ENCODE peak calls at places on chromosomes 13 and 19, in five cellular contexts. One of them, this sample, is unnamed.

GRCh38 chr19:28396259-28396940 is 816.6 kb downstream of the UQCRFS1 start:
- DNase-seq in fibroblast of lung: no peak
- DNase-seq in uterus: no peak
- DNase-seq in fibroblast of mammary gland: no peak
- DNase-seq in GM23338: peak
- DNase-seq in this sample: no peak

GRCh38 chr19:33763661-33764343 is 32.9 kb upstream of the KCTD15 start:
- DNase-seq in uterus: no peak
- DNase-seq in fibroblast of lung: no peak
- DNase-seq in fibroblast of mammary gland: no peak
- DNase-seq in GM23338: peak
- DNase-seq in this sample: peak

GRCh38 chr13:43411211-43411610 is 375.6 kb downstream of the ENOX1 start:
- DNase-seq in uterus: no peak
- DNase-seq in fibroblast of lung: no peak
- DNase-seq in GM23338: no peak
- DNase-seq in fibroblast of mammary gland: no peak
- DNase-seq in this sample: no peak

GRCh38 chr19:36009220-36009619 is 607 bp upstream of the SYNE4 start:
- DNase-seq in fibroblast of mammary gland: peak
- DNase-seq in fibroblast of lung: peak
- DNase-seq in uterus: peak
- DNase-seq in GM23338: peak
- DNase-seq in this sample: peak

GRCh38 chr13:71320452-71320851 is 546.6 kb downstream of the DACH1 start:
- DNase-seq in uterus: no peak
- DNase-seq in GM23338: peak
- DNase-seq in fibroblast of lung: peak
- DNase-seq in fibroblast of mammary gland: peak
- DNase-seq in this sample: no peak

GRCh38 chr19:1608414-1609391 is 3.4 kb upstream of the UQCR11 start:
- DNase-seq in GM23338: peak
- DNase-seq in fibroblast of lung: no peak
- DNase-seq in uterus: no peak
- DNase-seq in fibroblast of mammary gland: peak
- DNase-seq in this sample: peak

GRCh38 chr19:58330458-58330857 is 3.7 kb downstream of the ZSCAN22 start:
- DNase-seq in uterus: no peak
- DNase-seq in fibroblast of lung: peak
- DNase-seq in GM23338: peak
- DNase-seq in fibroblast of mammary gland: peak
- DNase-seq in this sample: peak

GRCh38 chr13:68323106-68323505 is 1093.0 kb upstream of the PCDH9 start:
- DNase-seq in fibroblast of mammary gland: no peak
- DNase-seq in fibroblast of lung: no peak
- DNase-seq in uterus: no peak
- DNase-seq in GM23338: no peak
- DNase-seq in this sample: no peak

GRCh38 chr19:14475251-14476073 is at the start of gene PTGER1:
- DNase-seq in GM23338: peak
- DNase-seq in uterus: no peak
- DNase-seq in fibroblast of mammary gland: peak
- DNase-seq in fibroblast of lung: peak
- DNase-seq in this sample: no peak

GRCh38 chr13:113785051-113786010 is 26.3 kb downstream of the TMEM255B start:
- DNase-seq in GM23338: no peak
- DNase-seq in fibroblast of mammary gland: peak
- DNase-seq in uterus: no peak
- DNase-seq in fibroblast of lung: peak
- DNase-seq in this sample: peak

GRCh38 chr13:74346960-74347359 is 212.8 kb upstream of the KLF12 start:
- DNase-seq in GM23338: peak
- DNase-seq in uterus: no peak
- DNase-seq in fibroblast of lung: no peak
- DNase-seq in fibroblast of mammary gland: no peak
- DNase-seq in this sample: no peak

GRCh38 chr13:78409172-78409571 is 194.2 kb downstream of the POU4F1 start:
- DNase-seq in fibroblast of mammary gland: no peak
- DNase-seq in GM23338: peak
- DNase-seq in fibroblast of lung: no peak
- DNase-seq in uterus: no peak
- DNase-seq in this sample: no peak

GRCh38 chr13:79659161-79659560 is 178.2 kb downstream of the NDFIP2 start:
- DNase-seq in uterus: no peak
- DNase-seq in fibroblast of mammary gland: peak
- DNase-seq in fibroblast of lung: peak
- DNase-seq in GM23338: peak
- DNase-seq in this sample: peak

GRCh38 chr13:46307554-46307953 is 79.5 kb downstream of the RUBCNL start:
- DNase-seq in fibroblast of mammary gland: peak
- DNase-seq in fibroblast of lung: no peak
- DNase-seq in GM23338: no peak
- DNase-seq in uterus: no peak
- DNase-seq in this sample: peak

GRCh38 chr13:29520671-29521070 is 74.8 kb downstream of the SLC7A1 start:
- DNase-seq in GM23338: no peak
- DNase-seq in fibroblast of mammary gland: peak
- DNase-seq in fibroblast of lung: peak
- DNase-seq in uterus: no peak
- DNase-seq in this sample: peak

GRCh38 chr19:33797821-33798633 is 1.4 kb downstream of the KCTD15 start:
- DNase-seq in fibroblast of mammary gland: no peak
- DNase-seq in GM23338: peak
- DNase-seq in fibroblast of lung: peak
- DNase-seq in uterus: peak
- DNase-seq in this sample: no peak

GRCh38 chr19:44640518-44640917 is 3.2 kb upstream of the PVR start:
- DNase-seq in fibroblast of lung: peak
- DNase-seq in uterus: no peak
- DNase-seq in fibroblast of mammary gland: peak
- DNase-seq in GM23338: no peak
- DNase-seq in this sample: peak

GRCh38 chr19:29845576-29846176 is 33.9 kb downstream of the CCNE1 start:
- DNase-seq in uterus: peak
- DNase-seq in fibroblast of mammary gland: peak
- DNase-seq in GM23338: peak
- DNase-seq in fibroblast of lung: no peak
- DNase-seq in this sample: peak

GRCh38 chr19:12453495-12453894 is 12.7 kb upstream of the ZNF443 start:
- DNase-seq in uterus: no peak
- DNase-seq in fibroblast of mammary gland: no peak
- DNase-seq in fibroblast of lung: no peak
- DNase-seq in GM23338: peak
- DNase-seq in this sample: no peak

GRCh38 chr19:8196271-8196908 is 12.8 kb upstream of the CERS4 start:
- DNase-seq in fibroblast of mammary gland: no peak
- DNase-seq in uterus: no peak
- DNase-seq in fibroblast of lung: no peak
- DNase-seq in GM23338: no peak
- DNase-seq in this sample: no peak

GRCh38 chr19:50565984-50566903 is 2.0 kb downstream of the LRRC4B start:
- DNase-seq in fibroblast of mammary gland: no peak
- DNase-seq in GM23338: peak
- DNase-seq in uterus: no peak
- DNase-seq in fibroblast of lung: no peak
- DNase-seq in this sample: no peak

GRCh38 chr19:42392165-42392564 is 2.1 kb upstream of the CNFN start:
- DNase-seq in GM23338: no peak
- DNase-seq in fibroblast of mammary gland: no peak
- DNase-seq in fibroblast of lung: no peak
- DNase-seq in uterus: no peak
- DNase-seq in this sample: no peak

GRCh38 chr19:42397315-42398166 is 7.4 kb upstream of the CNFN start:
- DNase-seq in fibroblast of lung: no peak
- DNase-seq in uterus: no peak
- DNase-seq in GM23338: no peak
- DNase-seq in fibroblast of mammary gland: peak
- DNase-seq in this sample: no peak

GRCh38 chr19:42394751-42395150 is 4.7 kb upstream of the CNFN start:
- DNase-seq in fibroblast of lung: no peak
- DNase-seq in fibroblast of mammary gland: no peak
- DNase-seq in uterus: no peak
- DNase-seq in GM23338: no peak
- DNase-seq in this sample: no peak

GRCh38 chr19:42396542-42397314 is 6.6 kb upstream of the CNFN start:
- DNase-seq in GM23338: peak
- DNase-seq in fibroblast of lung: peak
- DNase-seq in fibroblast of mammary gland: peak
- DNase-seq in uterus: peak
- DNase-seq in this sample: peak

DNA sequence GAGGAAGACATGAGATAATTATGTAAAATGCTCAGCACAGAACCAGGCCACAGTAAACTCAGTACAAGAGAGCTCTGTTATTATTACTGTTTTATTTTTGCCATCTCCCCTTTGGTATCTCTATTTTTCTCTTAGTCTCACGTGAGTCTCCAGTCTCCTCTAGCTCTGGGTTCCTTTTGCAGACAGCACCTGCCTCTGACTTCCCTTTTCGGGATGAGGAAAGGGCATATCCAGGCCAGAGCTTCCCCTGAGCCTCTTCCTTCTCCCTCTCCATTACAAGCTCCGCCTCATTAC is 6.1 kb upstream of the CNFN start:
- DNase-seq in GM23338: peak
- DNase-seq in fibroblast of lung: no peak
- DNase-seq in fibroblast of mammary gland: no peak
- DNase-seq in uterus: no peak
- DNase-seq in this sample: no peak
- H3K4me3 ChIP-seq in GM23338: peak
- H3K4me3 ChIP-seq in fibroblast of lung: no peak
- H3K4me3 ChIP-seq in fibroblast of mammary gland: peak
- H3K4me3 ChIP-seq in uterus: no peak
- H3K4me3 ChIP-seq in this sample: peak

GRCh38 chr19:43305642-43306041 is 36.3 kb upstream of the PSG9 start:
- DNase-seq in fibroblast of lung: no peak
- DNase-seq in GM23338: peak
- DNase-seq in fibroblast of mammary gland: no peak
- DNase-seq in uterus: no peak
- DNase-seq in this sample: no peak
- TF ChIP-seq CTCF in fibroblast of lung: no peak
- TF ChIP-seq CTCF in GM23338: no peak
- TF ChIP-seq CTCF in fibroblast of mammary gland: no peak
- TF ChIP-seq CTCF in uterus: no peak
- TF ChIP-seq CTCF in this sample: no peak

DNA sequence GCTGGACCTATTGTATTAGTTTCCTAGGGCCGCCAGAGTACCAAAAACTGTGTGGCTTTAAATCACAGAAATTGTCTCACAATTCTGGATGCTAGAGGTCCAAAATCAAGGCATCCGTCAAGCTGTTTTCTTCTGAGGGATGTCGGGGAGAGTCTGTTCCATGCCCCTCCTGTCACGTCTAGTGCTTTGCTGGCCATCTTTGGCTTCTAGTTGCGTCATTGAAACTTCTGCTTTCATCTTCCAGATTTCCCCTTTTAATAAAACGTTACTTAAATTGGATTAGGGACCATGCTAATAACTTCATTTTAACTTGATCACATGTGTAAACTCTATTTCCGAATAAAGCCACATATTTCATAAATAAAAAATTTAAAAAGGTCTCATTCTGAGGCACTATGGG is 47.5 kb downstream of the TRPM4 start:
- DNase-seq in fibroblast of mammary gland: no peak
- DNase-seq in GM23338: no peak
- DNase-seq in uterus: no peak
- DNase-seq in fibroblast of lung: no peak
- DNase-seq in this sample: no peak
- H3K4me3 ChIP-seq in fibroblast of mammary gland: no peak
- H3K4me3 ChIP-seq in GM23338: no peak
- H3K4me3 ChIP-seq in uterus: no peak
- H3K4me3 ChIP-seq in fibroblast of lung: no peak
- H3K4me3 ChIP-seq in this sample: no peak

GRCh38 chr19:3387645-3388589 is 21.5 kb downstream of the NFIC start:
- DNase-seq in GM23338: no peak
- DNase-seq in fibroblast of lung: peak
- DNase-seq in uterus: peak
- DNase-seq in fibroblast of mammary gland: peak
- DNase-seq in this sample: peak
- TF ChIP-seq CTCF in GM23338: no peak
- TF ChIP-seq CTCF in fibroblast of lung: no peak
- TF ChIP-seq CTCF in uterus: peak
- TF ChIP-seq CTCF in fibroblast of mammary gland: no peak
- TF ChIP-seq CTCF in this sample: no peak

GRCh38 chr19:4088975-4089374 is 22.3 kb upstream of the ZBTB7A start:
- DNase-seq in uterus: no peak
- DNase-seq in fibroblast of lung: no peak
- DNase-seq in fibroblast of mammary gland: no peak
- DNase-seq in GM23338: no peak
- DNase-seq in this sample: no peak
- H3K4me3 ChIP-seq in uterus: no peak
- H3K4me3 ChIP-seq in fibroblast of lung: no peak
- H3K4me3 ChIP-seq in fibroblast of mammary gland: no peak
- H3K4me3 ChIP-seq in GM23338: no peak
- H3K4me3 ChIP-seq in this sample: no peak

GRCh38 chr13:25756251-25756650 is 295.6 kb downstream of the SHISA2 start:
- DNase-seq in GM23338: no peak
- DNase-seq in uterus: no peak
- DNase-seq in fibroblast of mammary gland: no peak
- DNase-seq in fibroblast of lung: no peak
- DNase-seq in this sample: no peak

GRCh38 chr13:25761041-25761440 is 290.8 kb downstream of the SHISA2 start:
- DNase-seq in fibroblast of lung: no peak
- DNase-seq in GM23338: no peak
- DNase-seq in fibroblast of mammary gland: no peak
- DNase-seq in uterus: no peak
- DNase-seq in this sample: no peak

GRCh38 chr13:25753976-25754375 is 297.8 kb downstream of the SHISA2 start:
- DNase-seq in uterus: no peak
- DNase-seq in fibroblast of lung: peak
- DNase-seq in GM23338: no peak
- DNase-seq in fibroblast of mammary gland: no peak
- DNase-seq in this sample: no peak

GRCh38 chr13:25752957-25753540 is 298.8 kb downstream of the SHISA2 start:
- DNase-seq in GM23338: no peak
- DNase-seq in fibroblast of mammary gland: peak
- DNase-seq in fibroblast of lung: peak
- DNase-seq in uterus: peak
- DNase-seq in this sample: peak

DNA sequence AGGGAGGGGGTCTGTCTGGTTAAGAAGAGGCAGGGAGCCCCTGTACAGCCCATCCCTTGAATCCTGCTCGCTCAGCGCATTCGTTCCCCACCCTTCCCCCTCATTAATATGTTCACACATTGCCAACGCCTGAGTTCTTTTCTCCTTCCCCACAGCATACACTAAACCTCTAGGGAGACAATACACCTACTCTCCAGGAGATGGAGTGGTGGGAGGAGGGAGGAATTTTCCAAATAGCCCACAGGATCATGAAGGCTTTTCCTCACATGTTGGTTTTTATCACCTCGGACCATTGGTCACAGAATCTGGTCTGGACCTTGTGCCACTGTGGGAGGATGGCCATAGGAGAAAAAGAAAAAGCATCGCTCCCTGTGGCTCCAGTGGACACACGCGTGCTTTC is 294.9 kb downstream of the SHISA2 start:
- DNase-seq in fibroblast of mammary gland: no peak
- DNase-seq in GM23338: peak
- DNase-seq in fibroblast of lung: no peak
- DNase-seq in uterus: no peak
- DNase-seq in this sample: no peak
- TF ChIP-seq CTCF in fibroblast of mammary gland: no peak
- TF ChIP-seq CTCF in GM23338: peak
- TF ChIP-seq CTCF in fibroblast of lung: no peak
- TF ChIP-seq CTCF in uterus: no peak
- TF ChIP-seq CTCF in this sample: no peak

GRCh38 chr13:32092471-32092870 is 60.9 kb downstream of the FRY start:
- DNase-seq in fibroblast of mammary gland: no peak
- DNase-seq in uterus: no peak
- DNase-seq in fibroblast of lung: no peak
- DNase-seq in GM23338: no peak
- DNase-seq in this sample: no peak

GRCh38 chr13:32098275-32098674 is 66.7 kb downstream of the FRY start:
- DNase-seq in fibroblast of lung: no peak
- DNase-seq in fibroblast of mammary gland: peak
- DNase-seq in GM23338: no peak
- DNase-seq in uterus: no peak
- DNase-seq in this sample: peak
- H3K4me3 ChIP-seq in fibroblast of lung: no peak
- H3K4me3 ChIP-seq in fibroblast of mammary gland: no peak
- H3K4me3 ChIP-seq in GM23338: no peak
- H3K4me3 ChIP-seq in uterus: no peak
- H3K4me3 ChIP-seq in this sample: no peak